ENCODE peak calls at places on chromosomes 5 and 9, in four cellular contexts. O is H9, E is mesendoderm, S is H1. P is an unnamed sample.

GRCh38 chr5:93304851-93305250 is 276.2 kb downstream of the NR2F1-AS1 start:
- DNase-seq in S (no peak), O (no peak), E (no peak), P (no peak)

GRCh38 chr5:150118561-150119229 is 32.3 kb upstream of the CSF1R start:
- DNase-seq in O (peak; percentile 12), S (no peak), E (no peak), P (no peak)

GRCh38 chr9:79719989-79720388 is 148.2 kb downstream of the TLE4 start:
- DNase-seq in E (no peak), S (no peak), O (no peak), P (no peak)

GRCh38 chr5:126446498-126447224 is 23.5 kb downstream of the GRAMD2B start:
- DNase-seq in E (no peak), O (no peak), S (no peak), P (peak; percentile 88)

GRCh38 chr5:94440015-94440414 is 178.4 kb downstream of the KIAA0825 start:
- DNase-seq in E (no peak), S (no peak), O (no peak), P (no peak)

GRCh38 chr5:90367879-90368278 is 41.7 kb downstream of the CETN3 start:
- DNase-seq in O (no peak), E (no peak), S (no peak), P (no peak)

GRCh38 chr5:74182603-74183002 is 457.9 kb downstream of the ENC1 start:
- DNase-seq in E (no peak), O (no peak), S (no peak), P (no peak)

GRCh38 chr5:33588654-33589372 is 148.0 kb downstream of the TARS1 start:
- DNase-seq in O (peak; percentile 81), S (peak; percentile 51), E (peak; percentile 80), P (no peak)

GRCh38 chr9:104091708-104092107 is 2.4 kb upstream of the SMC2 start:
- DNase-seq in O (no peak), S (no peak), E (peak; percentile 11), P (peak; percentile 78)

GRCh38 chr5:32794086-32794485 is 83.0 kb downstream of the NPR3 start:
- DNase-seq in O (peak; percentile 33), S (no peak), E (peak; percentile 39), P (peak; percentile 54)

GRCh38 chr5:152572812-152573211 is 167.7 kb upstream of the NMUR2 start:
- DNase-seq in O (no peak), S (no peak), E (no peak), P (no peak)

GRCh38 chr5:58188287-58188651 is 271.6 kb downstream of the PLK2 start:
- DNase-seq in E (peak; percentile 94), O (no peak), S (no peak), P (peak; percentile 70)

GRCh38 chr5:113119271-113119924 is 142.8 kb downstream of the DCP2 start:
- DNase-seq in S (no peak), E (peak; percentile 13), O (no peak), P (peak; percentile 12)

GRCh38 chr5:32092938-32093812 is 80.9 kb downstream of the GOLPH3 start:
- DNase-seq in E (peak; percentile 88), S (peak; percentile 39), O (peak; percentile 77), P (peak; percentile 78)

GRCh38 chr9:118295413-118295812 is 591.2 kb downstream of the TLR4 start:
- DNase-seq in O (no peak), S (no peak), E (no peak), P (no peak)
- H3K56ac ChIP-seq in O (no peak overlapping the region), S (no peak overlapping the region), E (no peak overlapping the region), P (no peak overlapping the region)

GRCh38 chr9:125421591-125422181 is 160.1 kb downstream of the GAPVD1 start:
- DNase-seq in E (no peak), S (no peak), O (no peak), P (no peak)
- H3K56ac ChIP-seq in E (no peak overlapping the region), S (no peak overlapping the region), O (no peak overlapping the region), P (no peak overlapping the region)

GRCh38 chr9:89435315-89435823 is 62.5 kb downstream of the SEMA4D start:
- DNase-seq in S (peak; percentile 82), O (peak; percentile 94), E (peak; percentile 84), P (no peak)
- H3K56ac ChIP-seq in S (peak overlapping the region; percentile 75), O (no peak overlapping the region), E (no peak overlapping the region), P (no peak overlapping the region)

GRCh38 chr5:118647587-118647986 is 340.8 kb downstream of the DTWD2 start:
- DNase-seq in S (no peak), O (no peak), E (peak; percentile 75), P (no peak)

GRCh38 chr5:118651002-118651401 is 337.3 kb downstream of the DTWD2 start:
- DNase-seq in E (no peak), O (no peak), S (no peak), P (no peak)

DNA sequence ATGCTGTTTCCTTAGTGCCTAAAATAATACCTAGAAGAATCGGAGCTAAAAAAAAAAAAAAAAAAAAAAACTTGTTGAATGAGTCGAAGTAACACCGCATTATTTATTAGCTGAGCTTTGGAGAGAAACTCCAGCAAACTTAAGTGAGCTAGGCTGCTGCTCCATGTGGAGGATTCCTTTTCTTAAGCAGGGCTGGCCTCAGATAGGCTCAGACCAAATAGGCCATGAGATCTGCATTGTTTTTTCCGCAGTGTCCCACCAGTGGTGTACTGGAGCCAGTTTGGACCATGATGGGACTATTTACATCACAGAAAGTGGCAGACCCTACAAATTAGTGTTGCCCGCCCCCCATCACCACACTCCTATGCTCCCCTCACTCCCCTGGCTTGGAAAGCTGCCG is 341.4 kb downstream of the DTWD2 start:
- DNase-seq in S (no peak), O (no peak), E (peak; percentile 36), P (no peak)
- H3K56ac ChIP-seq in S (no peak overlapping the region), O (no peak overlapping the region), E (no peak overlapping the region), P (no peak overlapping the region)

GRCh38 chr5:65738305-65738704 is 16.3 kb downstream of the NLN start:
- DNase-seq in E (no peak), S (no peak), O (no peak), P (no peak)
- H3K56ac ChIP-seq in E (no peak overlapping the region), S (no peak overlapping the region), O (no peak overlapping the region), P (no peak overlapping the region)

DNA sequence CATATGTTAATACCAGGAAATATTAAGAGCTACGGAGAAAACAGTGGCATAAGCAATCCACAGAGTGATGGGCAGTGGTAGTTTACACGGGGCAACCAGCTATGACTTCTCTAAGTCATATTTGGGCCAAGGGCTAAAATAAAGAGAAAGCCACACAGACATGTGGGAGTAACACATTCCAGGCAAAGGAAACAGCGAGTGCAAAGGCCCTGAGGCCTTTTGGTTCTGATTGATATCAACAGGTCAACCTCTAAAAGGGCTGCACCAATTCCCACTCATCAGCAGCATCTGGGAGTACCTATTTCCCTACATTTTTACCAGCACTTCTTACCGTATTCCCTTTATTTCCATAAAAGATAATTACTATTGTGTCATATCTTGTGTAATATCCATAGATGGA is 173.4 kb downstream of the SPOCK1 start:
- DNase-seq in E (no peak), S (no peak), O (no peak), P (no peak)
- H3K56ac ChIP-seq in E (no peak overlapping the region), S (no peak overlapping the region), O (no peak overlapping the region), P (no peak overlapping the region)

GRCh38 chr5:37601163-37601562 is 222.0 kb downstream of the WDR70 start:
- DNase-seq in O (no peak), E (no peak), S (no peak), P (no peak)

GRCh38 chr5:37604290-37604689 is 225.2 kb downstream of the WDR70 start:
- DNase-seq in S (no peak), O (no peak), E (peak; percentile 17), P (no peak)

GRCh38 chr5:37598665-37599064 is 219.5 kb downstream of the WDR70 start:
- DNase-seq in S (no peak), O (no peak), E (no peak), P (no peak)

GRCh38 chr5:37606632-37607248 is 227.6 kb downstream of the WDR70 start:
- DNase-seq in O (no peak), E (no peak), S (no peak), P (no peak)

DNA sequence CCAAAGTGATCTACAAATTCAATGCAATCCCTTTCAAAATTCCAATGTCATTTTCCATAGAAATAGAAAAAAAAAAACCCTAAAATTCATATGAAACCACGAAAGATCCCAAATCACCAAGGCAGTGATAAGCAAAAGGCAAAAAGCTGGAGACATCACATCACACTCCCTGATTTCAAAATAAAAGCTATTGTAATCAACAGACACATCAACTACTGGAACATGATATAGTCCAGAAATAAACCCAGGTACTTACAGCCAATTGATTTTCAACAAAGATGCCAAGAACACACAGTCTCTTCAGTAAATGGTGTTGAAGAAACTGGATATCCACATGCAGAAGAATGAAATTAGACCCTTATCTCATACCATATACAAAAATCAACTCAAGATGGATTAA is 224.0 kb downstream of the WDR70 start:
- DNase-seq in E (no peak), O (no peak), S (no peak), P (no peak)
- H3K56ac ChIP-seq in E (no peak overlapping the region), O (no peak overlapping the region), S (no peak overlapping the region), P (no peak overlapping the region)

P was measured in IMR-90.